ENCODE peak calls at places on chromosomes 11 and 22, in eight cellular contexts. T, R, U, I, V, X, B and J are unnamed samples.

GRCh38 chr22:42644422-42645340 is 4.3 kb upstream of the ATP5MGL start:
- DNase-seq in I (no peak), V (peak), U (no peak), B (no peak), X (no peak), R (no peak), T (no peak), J (no peak)

GRCh38 chr11:34495724-34496377 is 17.7 kb downstream of the ELF5 start:
- DNase-seq in X (no peak), T (no peak), R (peak), I (no peak), U (no peak), B (no peak), V (peak), J (no peak)

GRCh38 chr11:47592276-47592675 is 1.9 kb downstream of the C1QTNF4 start:
- DNase-seq in R (no peak), U (no peak), B (no peak), V (no peak), T (peak), I (no peak), X (no peak), J (no peak)

GRCh38 chr22:37043828-37044538 is 7.6 kb upstream of the KCTD17 start:
- DNase-seq in R (no peak), X (no peak), T (peak), B (no peak), I (peak), U (peak), V (peak), J (peak)

GRCh38 chr22:29269731-29270474 is 1.8 kb downstream of the EWSR1 start:
- DNase-seq in V (no peak), R (no peak), I (peak), T (no peak), U (no peak), B (no peak), X (no peak), J (no peak)

GRCh38 chr22:23107487-23108323 is 34.1 kb downstream of the RSPH14 start:
- DNase-seq in B (no peak), T (no peak), X (no peak), U (no peak), R (no peak), I (no peak), V (no peak), J (no peak)

GRCh38 chr22:39725351-39726035 is 154.9 kb downstream of the CACNA1I start:
- DNase-seq in I (peak), R (no peak), X (no peak), V (no peak), T (no peak), U (no peak), B (no peak), J (no peak)

GRCh38 chr11:114586797-114587196 is 8.8 kb downstream of the NXPE4 start:
- DNase-seq in I (no peak), B (no peak), T (no peak), X (no peak), U (peak), R (no peak), V (no peak), J (no peak)

GRCh38 chr11:119153049-119153818 is 4.4 kb downstream of the ABCG4 start:
- DNase-seq in T (no peak), U (peak), I (peak), V (no peak), X (no peak), R (no peak), B (no peak), J (no peak)

GRCh38 chr11:34972892-34973291 is 56.5 kb downstream of the PDHX start:
- DNase-seq in R (no peak), T (no peak), U (no peak), I (no peak), B (no peak), V (no peak), X (no peak), J (no peak)

GRCh38 chr11:128156486-128156885 is 430.9 kb downstream of the ETS1 start:
- DNase-seq in B (no peak), I (no peak), V (no peak), U (no peak), R (peak), T (no peak), X (no peak), J (peak)

GRCh38 chr22:17588606-17589005 is 25.3 kb downstream of the SLC25A18 start:
- DNase-seq in T (peak), V (no peak), U (no peak), X (no peak), B (no peak), R (no peak), I (no peak), J (no peak)

GRCh38 chr11:130772266-130773227 is 143.7 kb downstream of the SNX19 start:
- DNase-seq in B (peak), I (no peak), U (peak), R (peak), X (no peak), T (no peak), V (no peak), J (peak)

GRCh38 chr22:44752285-44753188 is at the start of gene ARHGAP8:
- DNase-seq in V (peak), R (peak), I (peak), T (peak), X (no peak), B (no peak), U (no peak), J (no peak)

GRCh38 chr22:42553475-42554361 is at the start of gene SERHL2:
- DNase-seq in R (peak), X (peak), I (peak), V (peak), U (peak), B (peak), T (peak), J (peak)

GRCh38 chr22:35489225-35489624 is 51.4 kb upstream of the RASD2 start:
- DNase-seq in R (peak), I (no peak), B (no peak), X (no peak), T (no peak), U (no peak), V (no peak), J (peak)

GRCh38 chr11:108069947-108070346 is 51.4 kb upstream of the ACAT1 start:
- DNase-seq in R (peak), I (no peak), B (no peak), T (no peak), V (no peak), X (no peak), U (no peak), J (no peak)

GRCh38 chr11:78790784-78791183 is 216.1 kb upstream of the NARS2 start:
- DNase-seq in R (no peak), T (no peak), U (no peak), B (no peak), X (no peak), I (no peak), V (peak), J (no peak)

GRCh38 chr11:70327717-70328116 is 57.2 kb downstream of the PPFIA1 start:
- DNase-seq in U (no peak), T (no peak), V (no peak), B (no peak), R (no peak), I (no peak), X (no peak), J (no peak)

GRCh38 chr22:36073476-36073875 is 44.9 kb upstream of the RBFOX2 start:
- DNase-seq in R (no peak), X (no peak), U (no peak), I (no peak), V (no peak), B (no peak), T (no peak), J (no peak)

GRCh38 chr11:130785376-130786110 is 130.7 kb downstream of the SNX19 start:
- DNase-seq in I (no peak), U (peak), T (no peak), X (no peak), V (no peak), B (no peak), R (peak), J (no peak)

GRCh38 chr22:44091021-44091721 is 67.1 kb downstream of the PARVB start:
- DNase-seq in R (no peak), U (peak), V (no peak), I (peak), X (no peak), B (no peak), T (peak), J (no peak)

GRCh38 chr11:75428301-75428724 is 4.7 kb downstream of the KLHL35 start:
- DNase-seq in U (no peak), I (peak), B (peak), T (peak), V (peak), X (no peak), R (peak), J (no peak)

GRCh38 chr11:42013656-42014201 is 554.3 kb upstream of the LRRC4C start:
- DNase-seq in T (no peak), U (no peak), R (no peak), I (no peak), B (no peak), X (no peak), V (no peak), J (no peak)

GRCh38 chr11:30561691-30562412 is 24.3 kb downstream of the MPPED2 start:
- DNase-seq in U (no peak), I (no peak), V (no peak), T (no peak), X (no peak), R (no peak), B (no peak), J (no peak)

GRCh38 chr11:87356428-87356827 is 318.7 kb downstream of the TMEM135 start:
- DNase-seq in T (no peak), I (no peak), B (no peak), V (no peak), X (no peak), R (no peak), U (no peak), J (no peak)

GRCh38 chr11:30876656-30877371 is 290.7 kb upstream of the MPPED2 start:
- DNase-seq in T (no peak), R (no peak), V (no peak), U (no peak), X (no peak), I (no peak), B (no peak), J (no peak)

GRCh38 chr11:113693030-113693429 is 13.1 kb downstream of the TMPRSS5 start:
- DNase-seq in X (no peak), B (no peak), I (no peak), U (no peak), R (no peak), T (no peak), V (no peak), J (no peak)

GRCh38 chr11:12436266-12436665 is 58.9 kb downstream of the PARVA start:
- DNase-seq in B (no peak), I (no peak), V (no peak), T (no peak), U (no peak), X (no peak), R (no peak), J (no peak)

GRCh38 chr11:12435264-12435663 is 57.9 kb downstream of the PARVA start:
- DNase-seq in U (no peak), R (no peak), B (no peak), I (no peak), T (no peak), V (no peak), X (no peak), J (no peak)

GRCh38 chr11:12434255-12434654 is 56.9 kb downstream of the PARVA start:
- DNase-seq in U (no peak), V (no peak), B (no peak), R (no peak), T (no peak), X (no peak), I (no peak), J (no peak)

GRCh38 chr11:12432507-12432906 is 55.1 kb downstream of the PARVA start:
- DNase-seq in R (no peak), U (no peak), V (no peak), T (no peak), X (no peak), I (no peak), B (no peak), J (no peak)

GRCh38 chr11:12433571-12434061 is 56.2 kb downstream of the PARVA start:
- DNase-seq in U (no peak), V (no peak), X (no peak), I (no peak), T (no peak), B (no peak), R (no peak), J (no peak)
- H3K27ac ChIP-seq in U (no peak), V (peak), X (no peak), I (peak), T (no peak), B (peak), R (no peak), J (no peak)

GRCh38 chr11:15505155-15505554 is 390.4 kb downstream of the INSC start:
- DNase-seq in V (no peak), R (no peak), I (no peak), T (no peak), X (no peak), U (no peak), B (no peak), J (no peak)

GRCh38 chr11:15509082-15509481 is 394.4 kb downstream of the INSC start:
- DNase-seq in R (no peak), I (no peak), V (no peak), U (no peak), X (no peak), T (no peak), B (no peak), J (no peak)

GRCh38 chr11:15507592-15507991 is 392.9 kb downstream of the INSC start:
- DNase-seq in R (no peak), X (no peak), B (no peak), T (no peak), V (no peak), U (peak), I (no peak), J (peak)
- H3K27ac ChIP-seq in R (no peak), X (no peak), B (no peak), T (no peak), V (no peak), U (no peak), I (no peak), J (no peak)

GRCh38 chr11:91513734-91514133 is 710.9 kb upstream of the FAT3 start:
- DNase-seq in B (no peak), X (no peak), I (no peak), U (peak), T (no peak), R (no peak), V (no peak), J (no peak)
- H3K27ac ChIP-seq in B (no peak), X (no peak), I (no peak), U (no peak), T (no peak), R (no peak), V (no peak), J (no peak)

GRCh38 chr11:32983506-32983905 is 32.2 kb upstream of the DEPDC7 start:
- DNase-seq in U (no peak), B (no peak), R (no peak), X (no peak), T (no peak), V (no peak), I (no peak), J (no peak)
- H3K27ac ChIP-seq in U (no peak), B (no peak), R (no peak), X (no peak), T (no peak), V (no peak), I (no peak), J (no peak)

DNA sequence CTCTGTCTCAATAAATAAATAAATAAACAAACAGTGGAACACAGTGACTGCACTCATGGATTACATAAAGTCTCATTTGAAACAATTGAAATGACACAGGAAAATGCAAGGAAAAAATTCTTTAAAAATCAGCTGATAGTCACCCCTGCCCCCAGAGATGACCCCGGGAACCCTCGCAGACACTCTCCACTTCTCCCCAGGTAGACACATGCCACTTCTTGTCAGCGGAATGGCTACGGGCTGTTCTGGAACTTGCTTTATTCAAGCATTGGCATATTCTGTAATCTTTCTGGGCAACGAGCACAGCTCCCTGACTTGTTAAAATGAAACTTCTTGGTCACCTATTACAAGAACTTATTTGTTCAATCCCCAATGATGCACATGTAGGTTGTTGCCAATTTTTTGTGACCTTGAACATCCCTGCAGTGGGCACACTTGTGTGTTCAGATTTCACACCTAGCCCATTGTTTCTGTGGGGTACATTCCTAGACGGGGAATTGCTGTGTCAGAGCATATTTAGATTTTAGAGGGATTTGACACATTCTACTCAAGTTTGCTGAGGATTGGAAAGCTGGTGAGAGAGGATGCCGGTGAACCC is 32.8 kb downstream of the MYEOV start:
- DNase-seq in X (peak), T (no peak), I (no peak), B (no peak), R (no peak), U (no peak), V (no peak), J (no peak)
- H3K27ac ChIP-seq in X (no peak), T (no peak), I (no peak), B (no peak), R (no peak), U (no peak), V (no peak), J (no peak)

DNA sequence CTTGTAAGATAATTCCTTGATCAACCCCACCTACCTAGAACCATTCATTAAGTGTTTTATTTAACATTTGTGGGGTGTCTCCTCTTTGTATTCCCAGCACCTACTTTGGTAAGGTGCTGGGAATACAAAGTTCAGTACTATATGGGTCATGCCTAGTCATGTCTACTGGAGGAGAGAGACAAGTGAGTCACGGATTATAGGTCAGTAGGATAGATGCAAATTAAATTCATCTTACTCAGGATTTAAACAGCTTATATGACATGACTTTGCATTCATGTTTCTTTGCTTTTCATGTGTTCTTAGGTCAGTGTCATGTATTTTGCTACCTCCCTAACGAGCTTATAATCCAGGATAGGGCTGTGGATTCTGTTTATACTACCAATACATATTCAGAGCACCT is 3.4 kb upstream of the FADS1 start:
- DNase-seq in R (peak), U (peak), I (no peak), T (no peak), V (no peak), B (no peak), X (no peak), J (peak)
- H3K27ac ChIP-seq in R (peak), U (peak), I (no peak), T (no peak), V (no peak), B (peak), X (no peak), J (peak)

GRCh38 chr11:65497141-65498041 is 1.5 kb upstream of the MALAT1 start:
- DNase-seq in B (peak), I (peak), R (peak), T (peak), V (peak), X (peak), U (peak), J (peak)
- H3K27ac ChIP-seq in B (peak), I (peak), R (peak), T (peak), V (peak), X (peak), U (peak), J (peak)